ENCODE peak calls at places on chromosomes 5 and 9, in ten cellular contexts. One of them, this sample, is unnamed.

GRCh38 chr5:43281840-43282658 is 31.2 kb downstream of the HMGCS1 start:
- DNase-seq in A549: no peak
- DNase-seq in lower leg skin: no peak
- DNase-seq in stomach: no peak
- DNase-seq in transverse colon: no peak
- DNase-seq in sigmoid colon: no peak
- DNase-seq in testis: no peak
- DNase-seq in right lobe of liver: no peak
- DNase-seq in GM12878: no peak
- DNase-seq in uterus: no peak
- DNase-seq in this sample: no peak

GRCh38 chr9:123724211-123724831 is 205.6 kb downstream of the DENND1A start:
- DNase-seq in A549: peak
- DNase-seq in lower leg skin: no peak
- DNase-seq in stomach: no peak
- DNase-seq in transverse colon: no peak
- DNase-seq in sigmoid colon: no peak
- DNase-seq in testis: peak
- DNase-seq in right lobe of liver: no peak
- DNase-seq in GM12878: no peak
- DNase-seq in uterus: no peak
- DNase-seq in this sample: no peak

GRCh38 chr5:176730815-176731475 is 79.4 kb upstream of the UNC5A start:
- DNase-seq in A549: no peak
- DNase-seq in lower leg skin: no peak
- DNase-seq in stomach: no peak
- DNase-seq in transverse colon: no peak
- DNase-seq in sigmoid colon: peak
- DNase-seq in testis: no peak
- DNase-seq in right lobe of liver: peak
- DNase-seq in GM12878: peak
- DNase-seq in uterus: no peak
- DNase-seq in this sample: no peak

GRCh38 chr9:109258619-109259321 is 62.1 kb downstream of the EPB41L4B start:
- DNase-seq in A549: no peak
- DNase-seq in lower leg skin: no peak
- DNase-seq in stomach: no peak
- DNase-seq in transverse colon: no peak
- DNase-seq in sigmoid colon: no peak
- DNase-seq in testis: peak
- DNase-seq in right lobe of liver: no peak
- DNase-seq in GM12878: no peak
- DNase-seq in uterus: no peak
- DNase-seq in this sample: no peak

GRCh38 chr9:88433583-88434240 is 45.5 kb downstream of the SPIN1 start:
- DNase-seq in A549: peak
- DNase-seq in lower leg skin: no peak
- DNase-seq in stomach: no peak
- DNase-seq in transverse colon: no peak
- DNase-seq in sigmoid colon: no peak
- DNase-seq in testis: no peak
- DNase-seq in right lobe of liver: no peak
- DNase-seq in GM12878: no peak
- DNase-seq in uterus: no peak
- DNase-seq in this sample: no peak

GRCh38 chr9:2465921-2466460 is 155.6 kb upstream of the VLDLR start:
- DNase-seq in A549: peak
- DNase-seq in lower leg skin: no peak
- DNase-seq in stomach: no peak
- DNase-seq in transverse colon: peak
- DNase-seq in sigmoid colon: no peak
- DNase-seq in testis: no peak
- DNase-seq in right lobe of liver: no peak
- DNase-seq in GM12878: peak
- DNase-seq in uterus: no peak
- DNase-seq in this sample: peak

GRCh38 chr5:99807346-99807745 is 727.8 kb upstream of the FAM174A start:
- DNase-seq in A549: no peak
- DNase-seq in lower leg skin: no peak
- DNase-seq in stomach: no peak
- DNase-seq in transverse colon: no peak
- DNase-seq in sigmoid colon: no peak
- DNase-seq in testis: no peak
- DNase-seq in right lobe of liver: no peak
- DNase-seq in GM12878: no peak
- DNase-seq in uterus: no peak
- DNase-seq in this sample: no peak

GRCh38 chr5:124824637-124825158 is 78.3 kb upstream of the ZNF608 start:
- DNase-seq in A549: peak
- DNase-seq in lower leg skin: no peak
- DNase-seq in stomach: no peak
- DNase-seq in transverse colon: no peak
- DNase-seq in sigmoid colon: no peak
- DNase-seq in testis: no peak
- DNase-seq in right lobe of liver: no peak
- DNase-seq in GM12878: no peak
- DNase-seq in uterus: no peak
- DNase-seq in this sample: no peak

GRCh38 chr9:4538621-4539020 is 48.4 kb downstream of the SLC1A1 start:
- DNase-seq in A549: no peak
- DNase-seq in lower leg skin: no peak
- DNase-seq in stomach: no peak
- DNase-seq in transverse colon: no peak
- DNase-seq in sigmoid colon: no peak
- DNase-seq in testis: no peak
- DNase-seq in right lobe of liver: no peak
- DNase-seq in GM12878: no peak
- DNase-seq in uterus: no peak
- DNase-seq in this sample: no peak

GRCh38 chr5:2334686-2335085 is 416.8 kb downstream of the IRX2 start:
- DNase-seq in A549: no peak
- DNase-seq in lower leg skin: no peak
- DNase-seq in stomach: no peak
- DNase-seq in transverse colon: no peak
- DNase-seq in sigmoid colon: no peak
- DNase-seq in testis: no peak
- DNase-seq in right lobe of liver: no peak
- DNase-seq in GM12878: no peak
- DNase-seq in uterus: no peak
- DNase-seq in this sample: no peak

GRCh38 chr9:126720661-126721530 is 83.9 kb upstream of the ZBTB43 start:
- DNase-seq in A549: no peak
- DNase-seq in lower leg skin: no peak
- DNase-seq in stomach: no peak
- DNase-seq in transverse colon: no peak
- DNase-seq in sigmoid colon: no peak
- DNase-seq in testis: no peak
- DNase-seq in right lobe of liver: no peak
- DNase-seq in GM12878: no peak
- DNase-seq in uterus: no peak
- DNase-seq in this sample: no peak

GRCh38 chr9:126723807-126724172 is 81.0 kb upstream of the ZBTB43 start:
- DNase-seq in A549: no peak
- DNase-seq in lower leg skin: no peak
- DNase-seq in stomach: no peak
- DNase-seq in transverse colon: no peak
- DNase-seq in sigmoid colon: no peak
- DNase-seq in testis: no peak
- DNase-seq in right lobe of liver: no peak
- DNase-seq in GM12878: no peak
- DNase-seq in uterus: no peak
- DNase-seq in this sample: no peak

GRCh38 chr9:126722922-126723806 is 81.7 kb upstream of the ZBTB43 start:
- DNase-seq in A549: no peak
- DNase-seq in lower leg skin: no peak
- DNase-seq in stomach: peak
- DNase-seq in transverse colon: peak
- DNase-seq in sigmoid colon: peak
- DNase-seq in testis: peak
- DNase-seq in right lobe of liver: no peak
- DNase-seq in GM12878: no peak
- DNase-seq in uterus: peak
- DNase-seq in this sample: peak

GRCh38 chr9:126721531-126722098 is 83.2 kb upstream of the ZBTB43 start:
- DNase-seq in A549: no peak
- DNase-seq in lower leg skin: no peak
- DNase-seq in stomach: no peak
- DNase-seq in transverse colon: no peak
- DNase-seq in sigmoid colon: no peak
- DNase-seq in testis: no peak
- DNase-seq in right lobe of liver: no peak
- DNase-seq in GM12878: no peak
- DNase-seq in uterus: no peak
- DNase-seq in this sample: no peak

DNA sequence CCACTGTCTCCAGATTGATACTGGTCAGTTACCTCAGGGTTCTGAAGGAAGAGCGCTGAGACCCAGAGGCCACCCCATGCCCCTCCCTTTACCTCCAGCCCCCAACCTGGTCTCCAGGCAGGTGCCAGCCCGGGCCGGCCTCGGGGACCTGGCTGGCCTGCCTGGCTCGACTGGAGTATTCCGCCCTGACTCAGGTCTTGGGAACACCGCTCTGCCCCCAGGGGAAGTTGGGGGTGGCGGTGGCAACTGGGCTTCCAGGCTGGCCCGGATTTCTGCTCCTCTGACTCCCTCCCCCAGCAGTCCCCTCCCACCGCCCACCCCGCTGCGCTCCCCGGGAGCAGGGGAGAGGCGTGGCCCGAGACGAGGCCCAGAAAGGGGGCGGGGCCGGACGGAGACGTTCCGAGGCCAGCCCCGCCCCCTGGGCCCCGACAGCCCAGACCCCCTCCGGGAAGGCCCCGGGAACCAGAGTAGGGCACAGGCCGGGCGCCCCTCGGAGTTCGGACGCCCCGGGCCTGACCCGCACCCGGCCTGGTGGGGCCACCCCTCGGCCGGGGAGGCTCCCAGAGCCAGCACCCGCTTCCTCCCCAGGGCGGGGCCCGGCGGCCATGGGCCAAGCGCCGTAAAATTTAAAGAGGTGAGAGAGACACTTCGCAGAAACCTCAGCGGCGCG is 82.5 kb upstream of the ZBTB43 start:
- DNase-seq in A549: peak
- DNase-seq in lower leg skin: peak
- DNase-seq in stomach: peak
- DNase-seq in transverse colon: peak
- DNase-seq in sigmoid colon: peak
- DNase-seq in testis: peak
- DNase-seq in right lobe of liver: peak
- DNase-seq in GM12878: peak
- DNase-seq in uterus: peak
- DNase-seq in this sample: peak
- TF ChIP-seq POLR2A in A549: no peak
- TF ChIP-seq POLR2A in lower leg skin: peak
- TF ChIP-seq POLR2A in stomach: no peak
- TF ChIP-seq POLR2A in transverse colon: no peak
- TF ChIP-seq POLR2A in sigmoid colon: no peak
- TF ChIP-seq POLR2A in testis: no peak
- TF ChIP-seq POLR2A in right lobe of liver: no peak
- TF ChIP-seq POLR2A in GM12878: peak
- TF ChIP-seq POLR2A in uterus: peak
- TF ChIP-seq POLR2A in this sample: no peak

GRCh38 chr5:126846344-126846743 is 69.4 kb downstream of the LMNB1 start:
- DNase-seq in A549: no peak
- DNase-seq in lower leg skin: no peak
- DNase-seq in stomach: no peak
- DNase-seq in transverse colon: no peak
- DNase-seq in sigmoid colon: no peak
- DNase-seq in testis: no peak
- DNase-seq in right lobe of liver: no peak
- DNase-seq in GM12878: no peak
- DNase-seq in uterus: no peak
- DNase-seq in this sample: no peak
- TF ChIP-seq CTCF in A549: peak
- TF ChIP-seq CTCF in lower leg skin: no peak
- TF ChIP-seq CTCF in stomach: no peak
- TF ChIP-seq CTCF in transverse colon: no peak
- TF ChIP-seq CTCF in sigmoid colon: no peak
- TF ChIP-seq CTCF in testis: no peak
- TF ChIP-seq CTCF in right lobe of liver: no peak
- TF ChIP-seq CTCF in GM12878: peak
- TF ChIP-seq CTCF in uterus: no peak
- TF ChIP-seq CTCF in this sample: no peak

GRCh38 chr9:21801683-21802417 is 586 bp upstream of the MTAP start:
- DNase-seq in A549: peak
- DNase-seq in lower leg skin: peak
- DNase-seq in stomach: peak
- DNase-seq in transverse colon: peak
- DNase-seq in sigmoid colon: peak
- DNase-seq in testis: peak
- DNase-seq in right lobe of liver: peak
- DNase-seq in GM12878: no peak
- DNase-seq in uterus: peak
- DNase-seq in this sample: peak
- TF ChIP-seq POLR2A in A549: no peak
- TF ChIP-seq POLR2A in lower leg skin: no peak
- TF ChIP-seq POLR2A in stomach: no peak
- TF ChIP-seq POLR2A in transverse colon: no peak
- TF ChIP-seq POLR2A in sigmoid colon: no peak
- TF ChIP-seq POLR2A in testis: no peak
- TF ChIP-seq POLR2A in right lobe of liver: no peak
- TF ChIP-seq POLR2A in GM12878: no peak
- TF ChIP-seq POLR2A in uterus: no peak
- TF ChIP-seq POLR2A in this sample: no peak

GRCh38 chr5:75891020-75891419 is 173.8 kb upstream of the POC5 start:
- DNase-seq in A549: no peak
- DNase-seq in lower leg skin: no peak
- DNase-seq in stomach: no peak
- DNase-seq in transverse colon: no peak
- DNase-seq in sigmoid colon: no peak
- DNase-seq in testis: no peak
- DNase-seq in right lobe of liver: no peak
- DNase-seq in GM12878: no peak
- DNase-seq in uterus: no peak
- DNase-seq in this sample: no peak

GRCh38 chr5:75885321-75885720 is 168.1 kb upstream of the POC5 start:
- DNase-seq in A549: no peak
- DNase-seq in lower leg skin: no peak
- DNase-seq in stomach: no peak
- DNase-seq in transverse colon: no peak
- DNase-seq in sigmoid colon: no peak
- DNase-seq in testis: no peak
- DNase-seq in right lobe of liver: no peak
- DNase-seq in GM12878: no peak
- DNase-seq in uterus: no peak
- DNase-seq in this sample: no peak

GRCh38 chr5:75886706-75887105 is 169.5 kb upstream of the POC5 start:
- DNase-seq in A549: no peak
- DNase-seq in lower leg skin: no peak
- DNase-seq in stomach: no peak
- DNase-seq in transverse colon: no peak
- DNase-seq in sigmoid colon: no peak
- DNase-seq in testis: no peak
- DNase-seq in right lobe of liver: no peak
- DNase-seq in GM12878: no peak
- DNase-seq in uterus: no peak
- DNase-seq in this sample: no peak

GRCh38 chr5:75890546-75890945 is 173.3 kb upstream of the POC5 start:
- DNase-seq in A549: no peak
- DNase-seq in lower leg skin: no peak
- DNase-seq in stomach: no peak
- DNase-seq in transverse colon: no peak
- DNase-seq in sigmoid colon: no peak
- DNase-seq in testis: no peak
- DNase-seq in right lobe of liver: no peak
- DNase-seq in GM12878: no peak
- DNase-seq in uterus: no peak
- DNase-seq in this sample: no peak

GRCh38 chr5:75885849-75886596 is 168.8 kb upstream of the POC5 start:
- DNase-seq in A549: no peak
- DNase-seq in lower leg skin: no peak
- DNase-seq in stomach: no peak
- DNase-seq in transverse colon: no peak
- DNase-seq in sigmoid colon: no peak
- DNase-seq in testis: peak
- DNase-seq in right lobe of liver: no peak
- DNase-seq in GM12878: no peak
- DNase-seq in uterus: no peak
- DNase-seq in this sample: no peak
- TF ChIP-seq CTCF in A549: no peak
- TF ChIP-seq CTCF in lower leg skin: no peak
- TF ChIP-seq CTCF in stomach: no peak
- TF ChIP-seq CTCF in transverse colon: peak
- TF ChIP-seq CTCF in sigmoid colon: no peak
- TF ChIP-seq CTCF in testis: no peak
- TF ChIP-seq CTCF in right lobe of liver: no peak
- TF ChIP-seq CTCF in GM12878: peak
- TF ChIP-seq CTCF in uterus: no peak
- TF ChIP-seq CTCF in this sample: no peak